ENCODE peak calls at places on chromosomes 6 and 20, in four cellular contexts. U is activated naive CD4-positive, alpha-beta T cell treated with anti-CD3 and anti-CD28 coated beads, Interleukin-2, amount 10 ng/mL, durations not matched to agents 7 days and 5 days; P is naive B cell; D is Right ventricle myocardium superior. I is an unnamed sample.

GRCh38 chr6:112956696-112957525 is 609.8 kb downstream of the RFPL4B start:
- DNase-seq in U (no peak), P (no peak), D (no peak), I (no peak)

GRCh38 chr20:9886227-9886626 is 47.4 kb upstream of the PAK5 start:
- DNase-seq in U (no peak), P (no peak), D (no peak), I (no peak)

GRCh38 chr20:49444553-49444990 is 37.9 kb downstream of the KCNB1 start:
- DNase-seq in U (no peak), P (no peak), D (no peak), I (no peak)

GRCh38 chr20:49385471-49385870 is 97.0 kb downstream of the KCNB1 start:
- DNase-seq in U (no peak), P (no peak), D (no peak), I (no peak)

GRCh38 chr6:45442716-45443115 is 65.0 kb upstream of the SUPT3H start:
- DNase-seq in U (no peak), P (no peak), D (no peak), I (no peak)

GRCh38 chr6:29965873-29966601 is 23.7 kb downstream of the HLA-A start:
- DNase-seq in U (peak), P (peak), D (peak), I (peak)

GRCh38 chr6:17456711-17457110 is 63.3 kb downstream of the CAP2 start:
- DNase-seq in U (no peak), P (no peak), D (no peak), I (no peak)

GRCh38 chr6:132527791-132528190 is 10.3 kb upstream of the TAAR9 start:
- DNase-seq in U (no peak), P (no peak), D (no peak), I (no peak)

GRCh38 chr20:38034961-38035360 is 1.4 kb downstream of the RPRD1B start:
- DNase-seq in U (no peak), P (no peak), D (no peak), I (no peak)

GRCh38 chr6:122472022-122472340 is 374 bp upstream of the SERINC1 start:
- DNase-seq in U (no peak), P (no peak), D (no peak), I (no peak)

GRCh38 chr6:117298941-117299340 is 33.6 kb downstream of the VGLL2 start:
- DNase-seq in U (no peak), P (no peak), D (no peak), I (no peak)

GRCh38 chr6:33000053-33000452 is 9.3 kb downstream of the HLA-DOA start:
- DNase-seq in U (peak), P (peak), D (no peak), I (no peak)

GRCh38 chr20:19212524-19213502 is at the start of gene SLC24A3:
- DNase-seq in U (peak), P (no peak), D (peak), I (peak)

GRCh38 chr20:891121-892080 is 24.7 kb downstream of the ANGPT4 start:
- DNase-seq in U (no peak), P (no peak), D (peak), I (peak)

GRCh38 chr6:11050735-11051134 is 6.6 kb upstream of the ELOVL2 start:
- DNase-seq in U (no peak), P (no peak), D (no peak), I (no peak)

GRCh38 chr6:166772518-166772917 is 145.5 kb upstream of the RPS6KA2 start:
- DNase-seq in U (no peak), P (no peak), D (no peak), I (no peak)